ENCODE peak calls at places on chromosomes 2 and 18, in five cellular contexts. I, C, L, F and D are unnamed samples.

GRCh38 chr2:12543452-12544220 is 173.1 kb upstream of the TRIB2 start:
- DNase-seq in I (peak; percentile 36), C (peak; percentile 72), L (no peak), F (no peak), D (peak; percentile 66)

GRCh38 chr2:174691203-174691779 is 73.0 kb downstream of the CHRNA1 start:
- DNase-seq in I (no peak), C (no peak), L (no peak), F (no peak), D (no peak)

GRCh38 chr2:239255643-239256042 is 145.2 kb downstream of the HDAC4 start:
- DNase-seq in I (no peak), C (no peak), L (no peak), F (no peak), D (no peak)

GRCh38 chr2:70615222-70615621 is 61.6 kb upstream of the TGFA start:
- DNase-seq in I (no peak), C (no peak), L (no peak), F (no peak), D (no peak)

GRCh38 chr18:13218376-13219011 is at the start of gene LDLRAD4:
- DNase-seq in I (no peak), C (no peak), L (no peak), F (no peak), D (no peak)

GRCh38 chr2:99559075-99559662 is 69.4 kb upstream of the REV1 start:
- DNase-seq in I (no peak), C (peak; percentile 54), L (peak; percentile 59), F (peak; percentile 93), D (peak; percentile 27)

GRCh38 chr2:133171396-133172004 is 396.8 kb downstream of the NCKAP5 start:
- DNase-seq in I (peak; percentile 9), C (peak; percentile 43), L (no peak), F (no peak), D (peak; percentile 37)

GRCh38 chr2:31386172-31386571 is 28.4 kb downstream of the XDH start:
- DNase-seq in I (no peak), C (no peak), L (no peak), F (no peak), D (no peak)

GRCh38 chr2:177921726-177922125 is 150.9 kb downstream of the PDE11A start:
- DNase-seq in I (peak; percentile 9), C (no peak), L (no peak), F (no peak), D (no peak)

GRCh38 chr18:23563377-23564043 is 22.8 kb downstream of the NPC1 start:
- DNase-seq in I (no peak), C (peak; percentile 62), L (peak; percentile 33), F (no peak), D (no peak)

GRCh38 chr2:54380627-54381026 is 75.5 kb upstream of the SPTBN1 start:
- DNase-seq in I (no peak), C (no peak), L (no peak), F (no peak), D (no peak)

GRCh38 chr18:50373531-50373930 is 1.3 kb upstream of the SKA1 start:
- DNase-seq in I (no peak), C (no peak), L (no peak), F (no peak), D (no peak)

GRCh38 chr2:210912779-210913178 is 356.4 kb downstream of the CPS1 start:
- DNase-seq in I (no peak), C (no peak), L (no peak), F (no peak), D (no peak)

GRCh38 chr18:48203288-48203945 is 205.8 kb downstream of the ZBTB7C start:
- DNase-seq in I (no peak), C (no peak), L (no peak), F (no peak), D (no peak)

GRCh38 chr2:128783896-128784295 is 465.2 kb upstream of the HS6ST1 start:
- DNase-seq in I (no peak), C (no peak), L (no peak), F (no peak), D (no peak)

GRCh38 chr18:74742573-74742972 is 144.9 kb downstream of the ZNF407 start:
- DNase-seq in I (no peak), C (peak; percentile 8), L (no peak), F (no peak), D (no peak)

GRCh38 chr2:128693630-128694029 is 375.0 kb upstream of the HS6ST1 start:
- DNase-seq in I (no peak), C (no peak), L (no peak), F (no peak), D (no peak)

GRCh38 chr2:215847056-215847455 is 166.3 kb downstream of the MREG start:
- DNase-seq in I (no peak), C (no peak), L (no peak), F (no peak), D (no peak)

GRCh38 chr2:172248381-172249173 is 145.9 kb upstream of the DLX2 start:
- DNase-seq in I (no peak), C (no peak), L (peak; percentile 93), F (no peak), D (no peak)

GRCh38 chr2:20224191-20224715 is 677 bp downstream of the SDC1 start:
- DNase-seq in I (no peak), C (no peak), L (no peak), F (no peak), D (no peak)